ENCODE peak calls at places on chromosomes 7 and 10, in five cellular contexts. O is HCT116, P is stomach, Z is spleen, L is SK-N-MC. K is an unnamed sample.

GRCh38 chr10:119301397-119301796 is 94.0 kb downstream of the GRK5 start:
- DNase-seq in O (no peak), P (no peak), Z (peak; percentile 91), L (no peak), K (no peak)

GRCh38 chr7:35285799-35286198 is 31.9 kb upstream of the TBX20 start:
- DNase-seq in O (no peak), P (no peak), Z (no peak), L (no peak), K (no peak)

GRCh38 chr7:94632338-94633024 is 23.5 kb downstream of the SGCE start:
- DNase-seq in O (no peak), P (no peak), Z (no peak), L (no peak), K (no peak)

GRCh38 chr7:139054101-139054500 is 18.3 kb upstream of the ZC3HAV1L start:
- DNase-seq in O (no peak), P (no peak), Z (no peak), L (no peak), K (no peak)

GRCh38 chr10:129915526-129916378 is 48.3 kb downstream of the EBF3 start:
- DNase-seq in O (no peak), P (no peak), Z (peak; percentile 67), L (no peak), K (no peak)

GRCh38 chr10:99870051-99870730 is 87.8 kb downstream of the ABCC2 start:
- DNase-seq in O (no peak), P (no peak), Z (no peak), L (no peak), K (no peak)

GRCh38 chr7:87218941-87219544 is 489 bp downstream of the TMEM243 start:
- DNase-seq in O (no peak), P (peak; percentile 62), Z (peak; percentile 89), L (no peak), K (peak; percentile 23)

GRCh38 chr7:73822319-73823173 is 8.2 kb upstream of the CLDN4 start:
- DNase-seq in O (peak; percentile 93), P (no peak), Z (peak; percentile 56), L (no peak), K (no peak)

GRCh38 chr7:2114052-2114451 is 118.7 kb downstream of the MAD1L1 start:
- DNase-seq in O (peak; percentile 27), P (no peak), Z (no peak), L (no peak), K (no peak)

GRCh38 chr7:122552769-122553168 is 146.1 kb downstream of the RNF133 start:
- DNase-seq in O (no peak), P (no peak), Z (no peak), L (no peak), K (no peak)

GRCh38 chr10:99785646-99786045 is 3.2 kb downstream of the ABCC2 start:
- DNase-seq in O (no peak), P (no peak), Z (no peak), L (no peak), K (no peak)

GRCh38 chr10:132488231-132488821 is 49.3 kb upstream of the INPP5A start:
- DNase-seq in O (no peak), P (no peak), Z (peak; percentile 42), L (no peak), K (no peak)

GRCh38 chr7:27611043-27611442 is 51.6 kb downstream of the HIBADH start:
- DNase-seq in O (no peak), P (no peak), Z (no peak), L (peak; percentile 76), K (no peak)

GRCh38 chr10:58385784-58386112 is 538 bp downstream of the TFAM start:
- DNase-seq in O (no peak), P (peak; percentile 35), Z (no peak), L (no peak), K (no peak)

GRCh38 chr7:156230576-156230975 is 410.0 kb upstream of the RNF32 start:
- DNase-seq in O (no peak), P (no peak), Z (no peak), L (no peak), K (no peak)

GRCh38 chr7:16268821-16269768 is 152.2 kb downstream of the CRPPA start:
- DNase-seq in O (peak; percentile 72), P (no peak), Z (no peak), L (no peak), K (no peak)

GRCh38 chr10:18607503-18607902 is 43.9 kb downstream of the NSUN6 start:
- DNase-seq in O (peak; percentile 72), P (peak; percentile 38), Z (no peak), L (no peak), K (no peak)

GRCh38 chr10:11192304-11193018 is 174.8 kb downstream of the CELF2 start:
- DNase-seq in O (no peak), P (no peak), Z (no peak), L (no peak), K (no peak)

GRCh38 chr7:136884492-136884891 is 16.0 kb downstream of the CHRM2 start:
- DNase-seq in O (no peak), P (no peak), Z (no peak), L (no peak), K (no peak)

GRCh38 chr10:78071140-78071856 is 37.6 kb downstream of the RPS24 start:
- DNase-seq in O (no peak), P (no peak), Z (no peak), L (no peak), K (no peak)

GRCh38 chr7:98216941-98217622 is 5.8 kb downstream of the BHLHA15 start:
- DNase-seq in O (no peak), P (no peak), Z (peak; percentile 67), L (no peak), K (no peak)

GRCh38 chr10:131814567-131815290 is 86.1 kb upstream of the PPP2R2D start:
- DNase-seq in O (no peak), P (peak; percentile 25), Z (no peak), L (no peak), K (no peak)

GRCh38 chr10:88270871-88271713 is 312.0 kb downstream of the RNLS start:
- DNase-seq in O (no peak), P (no peak), Z (no peak), L (no peak), K (peak; percentile 18)

GRCh38 chr7:569071-569855 is 49.6 kb upstream of the PDGFA start:
- DNase-seq in O (no peak), P (no peak), Z (no peak), L (no peak), K (no peak)

DNA sequence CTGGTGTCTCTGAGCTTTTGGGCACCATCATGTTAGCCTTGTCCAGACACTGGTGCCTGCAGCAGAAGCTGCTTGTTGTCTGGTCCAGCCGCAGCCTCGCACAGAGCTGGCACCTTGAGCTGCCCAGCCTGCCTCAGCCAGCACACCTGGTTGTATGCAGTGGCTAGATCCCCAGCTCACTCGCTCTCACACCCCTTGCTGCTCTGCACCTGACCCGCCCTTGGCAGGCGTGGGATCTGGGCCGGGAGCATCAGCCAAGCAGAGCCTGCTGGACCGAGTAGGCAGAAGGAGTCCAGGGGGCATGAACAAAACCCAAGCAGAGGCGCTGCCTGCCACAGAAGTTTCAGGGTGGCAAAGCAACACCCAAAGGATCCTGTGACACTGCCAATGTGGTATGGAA is 79.7 kb upstream of the ITGB1 start:
- DNase-seq in O (no peak), P (no peak), Z (no peak), L (no peak), K (no peak)
- TF ChIP-seq POLR2AphosphoS5 in O (no peak), P (no peak), Z (no peak), L (no peak), K (no peak)

GRCh38 chr7:107958764-107959526 is 44.0 kb downstream of the LAMB1 start:
- DNase-seq in O (no peak), P (no peak), Z (no peak), L (peak; percentile 30), K (no peak)
- TF ChIP-seq POLR2AphosphoS5 in O (no peak), P (peak; percentile 57), Z (no peak), L (no peak), K (no peak)

GRCh38 chr10:102729090-102730026 is 14.4 kb upstream of the WBP1L start:
- DNase-seq in O (peak; percentile 49), P (peak; percentile 89), Z (peak; percentile 93), L (no peak), K (peak; percentile 42)
- TF ChIP-seq POLR2AphosphoS5 in O (no peak), P (peak; percentile 23), Z (peak; percentile 67), L (no peak), K (no peak)

DNA sequence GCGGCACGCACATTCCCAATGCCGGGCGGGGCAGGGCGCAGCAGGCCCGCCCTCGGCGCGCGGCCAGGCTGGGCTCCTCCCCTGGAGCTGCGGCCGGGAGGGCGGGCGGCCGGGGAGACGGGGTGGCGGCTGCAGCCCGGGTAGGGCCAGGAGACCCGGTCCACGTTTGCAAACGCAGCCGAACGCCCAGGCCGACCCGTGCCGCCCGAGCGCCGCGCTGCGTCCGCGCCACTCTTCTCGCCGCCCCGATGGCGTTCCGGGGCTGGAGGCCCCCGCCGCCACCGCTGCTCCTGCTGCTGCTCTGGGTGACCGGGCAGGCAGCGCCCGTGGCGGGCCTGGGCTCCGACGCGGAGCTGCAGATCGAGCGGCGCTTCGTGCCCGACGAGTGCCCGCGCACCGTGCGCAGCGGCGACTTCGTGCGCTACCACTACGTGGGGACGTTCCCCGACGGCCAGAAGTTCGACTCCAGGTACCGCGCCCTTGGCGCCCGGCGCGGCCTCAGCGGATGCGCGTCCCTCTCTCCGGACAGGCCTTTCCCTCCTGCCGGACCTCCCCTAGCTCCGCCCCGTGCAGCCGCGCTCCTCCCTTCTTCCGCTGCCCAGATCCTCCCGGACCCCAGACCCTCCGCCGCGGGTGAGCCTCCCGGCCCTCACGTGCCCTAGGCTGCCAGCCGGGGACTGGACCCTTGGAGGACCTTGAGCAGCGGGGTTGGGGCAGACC is at the start of gene FKBP9:
- DNase-seq in O (no peak), P (peak; percentile 93), Z (peak; percentile 92), L (no peak), K (peak; percentile 78)
- TF ChIP-seq POLR2AphosphoS5 in O (peak; percentile 86), P (peak; percentile 24), Z (peak; percentile 80), L (peak; percentile 40), K (no peak)

GRCh38 chr7:151552352-151553028 is 32.8 kb upstream of the RHEB start:
- DNase-seq in O (no peak), P (peak; percentile 70), Z (no peak), L (no peak), K (no peak)
- TF ChIP-seq POLR2AphosphoS5 in O (no peak), P (peak; percentile 53), Z (no peak), L (no peak), K (no peak)

GRCh38 chr10:75497997-75498797 is 66.8 kb downstream of the LRMDA start:
- DNase-seq in O (peak; percentile 78), P (peak; percentile 29), Z (no peak), L (no peak), K (no peak)
- TF ChIP-seq POLR2AphosphoS5 in O (peak; percentile 19), P (no peak), Z (no peak), L (no peak), K (no peak)

DNA sequence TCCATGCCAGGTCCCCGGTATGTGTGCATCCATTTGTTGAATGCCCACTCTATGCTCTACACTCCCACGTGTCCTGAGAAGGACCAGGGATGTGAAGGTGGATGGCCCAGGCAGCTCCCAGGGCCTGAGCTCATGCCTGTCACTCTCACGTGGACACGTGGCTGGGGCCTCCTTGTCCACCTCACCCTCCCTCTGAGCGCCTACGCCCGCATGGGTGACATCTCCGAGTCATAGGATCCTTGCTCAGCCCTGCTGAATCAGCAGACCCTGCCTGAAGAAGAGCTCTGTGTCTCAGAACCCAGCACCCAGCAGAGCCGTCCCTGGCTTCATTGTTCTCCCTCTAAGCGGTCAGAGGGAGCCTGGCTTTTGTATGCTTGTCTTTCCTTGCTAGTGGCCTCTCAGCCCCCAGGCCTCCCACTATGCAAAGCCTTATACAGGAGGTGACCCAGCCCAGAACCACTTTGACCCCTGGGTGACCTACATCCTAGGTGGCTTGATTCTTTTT is 107.9 kb upstream of the PPIF start:
- DNase-seq in O (no peak), P (no peak), Z (peak; percentile 83), L (no peak), K (no peak)
- TF ChIP-seq POLR2AphosphoS5 in O (no peak), P (no peak), Z (peak; percentile 47), L (no peak), K (no peak)

GRCh38 chr10:51405580-51406367 is 293.6 kb downstream of the CSTF2T start:
- DNase-seq in O (no peak), P (no peak), Z (no peak), L (no peak), K (no peak)
- TF ChIP-seq POLR2AphosphoS5 in O (no peak), P (no peak), Z (no peak), L (no peak), K (no peak)

K was measured in GM12891.